ENCODE peak calls at places on chromosomes 12 and 14, in seven cellular contexts. One of them, this sample, is unnamed.

GRCh38 chr14:34297786-34298520 is 164.1 kb downstream of the SPTSSA start:
- DNase-seq in stomach: no peak
- DNase-seq in K562: no peak
- DNase-seq in esophagus squamous epithelium: no peak
- DNase-seq in right lobe of liver: no peak
- DNase-seq in body of pancreas: no peak
- DNase-seq in Peyer's patch: no peak
- DNase-seq in this sample: no peak

GRCh38 chr12:102438047-102438822 is 42.1 kb downstream of the IGF1 start:
- DNase-seq in stomach: no peak
- DNase-seq in body of pancreas: no peak
- DNase-seq in esophagus squamous epithelium: no peak
- DNase-seq in right lobe of liver: no peak
- DNase-seq in K562: no peak
- DNase-seq in Peyer's patch: no peak
- DNase-seq in this sample: no peak

GRCh38 chr14:23209651-23210423 is 26.4 kb upstream of the SLC7A8 start:
- DNase-seq in stomach: no peak
- DNase-seq in right lobe of liver: no peak
- DNase-seq in body of pancreas: no peak
- DNase-seq in esophagus squamous epithelium: no peak
- DNase-seq in K562: no peak
- DNase-seq in Peyer's patch: no peak
- DNase-seq in this sample: no peak

GRCh38 chr14:104967414-104968152 is 10.6 kb downstream of the AHNAK2 start:
- DNase-seq in K562: no peak
- DNase-seq in body of pancreas: no peak
- DNase-seq in Peyer's patch: no peak
- DNase-seq in esophagus squamous epithelium: no peak
- DNase-seq in stomach: peak; percentile 64
- DNase-seq in right lobe of liver: peak; percentile 42
- DNase-seq in this sample: peak; percentile 78

GRCh38 chr12:53561590-53561953 is 54.3 kb upstream of the NPFF start:
- DNase-seq in K562: no peak
- DNase-seq in esophagus squamous epithelium: no peak
- DNase-seq in body of pancreas: no peak
- DNase-seq in Peyer's patch: no peak
- DNase-seq in stomach: no peak
- DNase-seq in right lobe of liver: no peak
- DNase-seq in this sample: no peak

GRCh38 chr14:85527458-85527857 is 2.5 kb upstream of the FLRT2 start:
- DNase-seq in esophagus squamous epithelium: no peak
- DNase-seq in body of pancreas: no peak
- DNase-seq in K562: no peak
- DNase-seq in stomach: no peak
- DNase-seq in right lobe of liver: no peak
- DNase-seq in Peyer's patch: no peak
- DNase-seq in this sample: no peak

GRCh38 chr12:116797885-116798284 is 59.8 kb downstream of the RNFT2 start:
- DNase-seq in Peyer's patch: no peak
- DNase-seq in stomach: no peak
- DNase-seq in esophagus squamous epithelium: no peak
- DNase-seq in K562: no peak
- DNase-seq in body of pancreas: no peak
- DNase-seq in right lobe of liver: no peak
- DNase-seq in this sample: no peak

GRCh38 chr12:107929436-107929835 is 154.9 kb downstream of the ASCL4 start:
- DNase-seq in esophagus squamous epithelium: no peak
- DNase-seq in Peyer's patch: no peak
- DNase-seq in K562: peak; percentile 34
- DNase-seq in right lobe of liver: no peak
- DNase-seq in stomach: no peak
- DNase-seq in body of pancreas: no peak
- DNase-seq in this sample: no peak

GRCh38 chr12:105466901-105467598 is 136.6 kb downstream of the C12orf75 start:
- DNase-seq in right lobe of liver: no peak
- DNase-seq in esophagus squamous epithelium: no peak
- DNase-seq in body of pancreas: no peak
- DNase-seq in K562: no peak
- DNase-seq in Peyer's patch: no peak
- DNase-seq in stomach: no peak
- DNase-seq in this sample: no peak

GRCh38 chr12:50914872-50915484 is 37.4 kb upstream of the HIGD1C start:
- DNase-seq in Peyer's patch: no peak
- DNase-seq in stomach: no peak
- DNase-seq in esophagus squamous epithelium: no peak
- DNase-seq in body of pancreas: no peak
- DNase-seq in right lobe of liver: no peak
- DNase-seq in K562: no peak
- DNase-seq in this sample: no peak

GRCh38 chr14:29782041-29782440 is 145.6 kb downstream of the PRKD1 start:
- DNase-seq in esophagus squamous epithelium: no peak
- DNase-seq in K562: no peak
- DNase-seq in Peyer's patch: no peak
- DNase-seq in body of pancreas: no peak
- DNase-seq in right lobe of liver: no peak
- DNase-seq in stomach: no peak
- DNase-seq in this sample: no peak

GRCh38 chr14:74488788-74489397 is 4.2 kb downstream of the NPC2 start:
- DNase-seq in esophagus squamous epithelium: no peak
- DNase-seq in K562: no peak
- DNase-seq in body of pancreas: no peak
- DNase-seq in stomach: no peak
- DNase-seq in Peyer's patch: no peak
- DNase-seq in right lobe of liver: no peak
- DNase-seq in this sample: no peak

GRCh38 chr12:129657179-129657578 is 246.6 kb downstream of the TMEM132D start:
- DNase-seq in stomach: no peak
- DNase-seq in body of pancreas: no peak
- DNase-seq in right lobe of liver: no peak
- DNase-seq in esophagus squamous epithelium: no peak
- DNase-seq in Peyer's patch: no peak
- DNase-seq in K562: no peak
- DNase-seq in this sample: no peak

GRCh38 chr14:60616326-60617044 is 32.8 kb downstream of the SIX1 start:
- DNase-seq in esophagus squamous epithelium: no peak
- DNase-seq in right lobe of liver: no peak
- DNase-seq in stomach: no peak
- DNase-seq in K562: no peak
- DNase-seq in body of pancreas: no peak
- DNase-seq in Peyer's patch: no peak
- DNase-seq in this sample: no peak

GRCh38 chr12:108839890-108840230 is 17.5 kb downstream of the SSH1 start:
- DNase-seq in esophagus squamous epithelium: no peak
- DNase-seq in body of pancreas: no peak
- DNase-seq in K562: no peak
- DNase-seq in stomach: no peak
- DNase-seq in right lobe of liver: no peak
- DNase-seq in Peyer's patch: no peak
- DNase-seq in this sample: peak; percentile 68

GRCh38 chr12:88247241-88247643 is 105.1 kb downstream of the TMTC3 start:
- DNase-seq in K562: no peak
- DNase-seq in stomach: no peak
- DNase-seq in esophagus squamous epithelium: no peak
- DNase-seq in body of pancreas: no peak
- DNase-seq in Peyer's patch: no peak
- DNase-seq in right lobe of liver: no peak
- DNase-seq in this sample: no peak

GRCh38 chr14:59274991-59275391 is 86.5 kb downstream of the DAAM1 start:
- DNase-seq in esophagus squamous epithelium: no peak
- DNase-seq in Peyer's patch: peak; percentile 70
- DNase-seq in stomach: no peak
- DNase-seq in body of pancreas: no peak
- DNase-seq in right lobe of liver: no peak
- DNase-seq in K562: no peak
- DNase-seq in this sample: peak; percentile 67

GRCh38 chr12:69595689-69596088 is 10.4 kb downstream of the CCT2 start:
- DNase-seq in Peyer's patch: no peak
- DNase-seq in K562: no peak
- DNase-seq in right lobe of liver: no peak
- DNase-seq in stomach: no peak
- DNase-seq in body of pancreas: no peak
- DNase-seq in esophagus squamous epithelium: no peak
- DNase-seq in this sample: no peak

GRCh38 chr14:49944501-49944900 is 51.6 kb downstream of the ARF6 start:
- DNase-seq in K562: no peak
- DNase-seq in right lobe of liver: no peak
- DNase-seq in body of pancreas: no peak
- DNase-seq in Peyer's patch: no peak
- DNase-seq in stomach: no peak
- DNase-seq in esophagus squamous epithelium: no peak
- DNase-seq in this sample: no peak

DNA sequence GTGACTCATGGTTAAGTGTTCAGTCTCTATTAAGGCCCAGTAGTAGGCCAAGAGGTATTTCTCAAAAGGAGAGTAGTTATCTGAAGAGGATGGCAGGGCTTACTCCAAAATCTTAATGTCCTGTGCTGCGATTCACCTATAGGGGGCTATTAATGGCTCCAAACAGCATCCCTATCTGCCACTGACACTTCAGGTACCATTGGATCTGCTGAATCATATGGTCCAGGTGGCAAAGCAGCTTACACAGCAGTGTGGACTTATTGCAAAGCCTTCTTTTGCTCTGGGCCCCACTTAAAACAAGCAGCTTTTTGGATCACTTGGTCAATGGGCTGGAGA is 60.8 kb upstream of the ATP2B1 start:
- DNase-seq in K562: no peak
- DNase-seq in Peyer's patch: no peak
- DNase-seq in stomach: no peak
- DNase-seq in esophagus squamous epithelium: no peak
- DNase-seq in body of pancreas: no peak
- DNase-seq in right lobe of liver: no peak
- DNase-seq in this sample: no peak
- TF ChIP-seq CTCF in K562: no peak
- TF ChIP-seq CTCF in Peyer's patch: no peak
- TF ChIP-seq CTCF in stomach: no peak
- TF ChIP-seq CTCF in esophagus squamous epithelium: no peak
- TF ChIP-seq CTCF in body of pancreas: no peak
- TF ChIP-seq CTCF in right lobe of liver: no peak
- TF ChIP-seq CTCF in this sample: no peak

DNA sequence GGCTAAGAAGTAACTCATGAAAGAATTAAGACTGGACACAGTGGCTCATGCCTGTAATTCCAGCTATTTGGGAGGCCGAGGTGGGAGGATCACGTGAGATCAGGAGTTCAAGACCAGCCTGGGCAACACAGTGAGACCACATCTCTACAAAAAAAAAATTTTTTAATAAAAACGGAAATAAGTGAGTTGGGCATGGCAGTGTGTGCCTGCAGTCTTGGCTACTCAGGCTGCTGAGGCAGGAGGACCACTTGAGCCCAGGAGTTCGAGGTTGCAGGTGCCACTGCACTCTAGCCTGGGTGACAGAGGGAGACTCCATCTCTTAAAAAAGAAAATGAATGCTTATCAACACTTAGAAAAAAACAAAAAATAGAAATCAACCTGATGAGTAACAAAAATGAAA is 117.7 kb downstream of the CALM1 start:
- DNase-seq in K562: no peak
- DNase-seq in body of pancreas: no peak
- DNase-seq in esophagus squamous epithelium: no peak
- DNase-seq in stomach: no peak
- DNase-seq in Peyer's patch: no peak
- DNase-seq in right lobe of liver: no peak
- DNase-seq in this sample: no peak
- H3K4me1 ChIP-seq in K562: peaks cover 7% of the 10 kb centered on the region
- H3K4me1 ChIP-seq in body of pancreas: peaks cover 69% of the 10 kb centered on the region
- H3K4me1 ChIP-seq in esophagus squamous epithelium: peaks cover 45% of the 10 kb centered on the region
- H3K4me1 ChIP-seq in stomach: peaks cover 95% of the 10 kb centered on the region
- H3K4me1 ChIP-seq in Peyer's patch: peaks cover 6% of the 10 kb centered on the region
- H3K4me1 ChIP-seq in right lobe of liver: no peaks in the 10 kb centered on the region
- H3K4me1 ChIP-seq in this sample: peaks cover 14% of the 10 kb centered on the region

DNA sequence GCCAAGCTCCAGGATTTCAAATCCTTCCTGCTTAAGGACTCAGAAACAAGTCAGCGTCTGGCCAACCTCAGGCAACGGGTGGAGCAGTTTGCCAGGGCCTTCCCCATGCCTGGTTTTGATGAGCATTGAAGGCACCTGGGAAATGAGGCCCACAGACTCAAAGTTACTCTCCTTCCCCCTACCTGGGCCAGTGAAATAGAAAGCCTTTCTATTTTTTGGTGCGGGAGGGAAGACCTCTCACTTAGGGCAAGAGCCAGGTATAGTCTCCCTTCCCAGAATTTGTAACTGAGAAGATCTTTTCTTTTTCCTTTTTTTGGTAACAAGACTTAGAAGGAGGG is 4.7 kb downstream of the SHMT2 start:
- DNase-seq in K562: no peak
- DNase-seq in body of pancreas: no peak
- DNase-seq in Peyer's patch: no peak
- DNase-seq in esophagus squamous epithelium: no peak
- DNase-seq in stomach: no peak
- DNase-seq in right lobe of liver: no peak
- DNase-seq in this sample: no peak
- H3K4me3 ChIP-seq in K562: no peak overlapping the region
- H3K4me3 ChIP-seq in body of pancreas: no peak overlapping the region
- H3K4me3 ChIP-seq in Peyer's patch: no peak overlapping the region
- H3K4me3 ChIP-seq in esophagus squamous epithelium: no peak overlapping the region
- H3K4me3 ChIP-seq in stomach: no peak overlapping the region
- H3K4me3 ChIP-seq in right lobe of liver: no peak overlapping the region
- H3K4me3 ChIP-seq in this sample: no peak overlapping the region

GRCh38 chr12:25681580-25681979 is 128.5 kb upstream of the LMNTD1 start:
- DNase-seq in right lobe of liver: no peak
- DNase-seq in K562: no peak
- DNase-seq in stomach: no peak
- DNase-seq in body of pancreas: no peak
- DNase-seq in Peyer's patch: no peak
- DNase-seq in esophagus squamous epithelium: no peak
- DNase-seq in this sample: no peak

GRCh38 chr12:25675808-25676207 is 122.7 kb upstream of the LMNTD1 start:
- DNase-seq in body of pancreas: no peak
- DNase-seq in Peyer's patch: no peak
- DNase-seq in stomach: no peak
- DNase-seq in esophagus squamous epithelium: no peak
- DNase-seq in right lobe of liver: no peak
- DNase-seq in K562: no peak
- DNase-seq in this sample: no peak

GRCh38 chr12:25682421-25682820 is 129.3 kb upstream of the LMNTD1 start:
- DNase-seq in K562: no peak
- DNase-seq in esophagus squamous epithelium: no peak
- DNase-seq in right lobe of liver: no peak
- DNase-seq in Peyer's patch: no peak
- DNase-seq in stomach: no peak
- DNase-seq in body of pancreas: no peak
- DNase-seq in this sample: no peak

DNA sequence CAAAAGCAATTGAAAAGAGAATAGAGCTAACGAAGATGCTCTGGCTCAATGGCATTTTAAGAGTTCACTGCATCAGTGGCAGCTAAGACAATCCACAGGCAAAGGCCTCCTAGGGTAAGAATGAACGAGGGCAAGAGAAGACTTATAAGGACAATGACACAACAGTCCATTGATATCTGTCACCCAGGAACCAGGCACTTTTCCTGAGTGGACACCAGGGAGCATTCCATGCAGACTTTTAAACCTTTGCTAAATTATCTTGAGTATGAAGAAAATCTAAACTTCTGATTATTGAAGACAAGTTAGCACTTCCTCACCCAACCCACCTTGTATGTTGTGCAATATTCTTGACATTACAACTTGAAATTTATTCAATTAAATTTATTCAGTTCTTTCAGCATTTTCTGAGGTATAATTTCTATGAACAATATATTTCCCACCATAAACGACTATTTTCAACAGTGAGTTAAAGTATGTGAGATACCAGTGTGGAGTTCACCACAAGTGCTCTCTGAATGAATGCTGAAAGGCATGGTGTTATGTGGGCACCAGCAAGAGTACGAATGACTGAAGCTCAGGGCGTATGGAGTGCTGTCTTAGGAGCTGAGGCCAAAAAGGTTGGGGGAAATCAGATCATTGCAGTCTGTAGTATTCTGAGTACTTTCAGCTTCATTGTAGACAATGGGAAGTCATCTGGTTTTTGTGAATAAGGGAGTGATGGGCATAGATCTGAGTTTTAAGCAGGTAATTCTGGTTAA is 124.3 kb upstream of the LMNTD1 start:
- DNase-seq in body of pancreas: no peak
- DNase-seq in K562: no peak
- DNase-seq in stomach: no peak
- DNase-seq in esophagus squamous epithelium: no peak
- DNase-seq in Peyer's patch: no peak
- DNase-seq in right lobe of liver: no peak
- DNase-seq in this sample: no peak
- TF ChIP-seq CTCF in body of pancreas: no peak
- TF ChIP-seq CTCF in K562: peak; percentile 54
- TF ChIP-seq CTCF in stomach: no peak
- TF ChIP-seq CTCF in esophagus squamous epithelium: no peak
- TF ChIP-seq CTCF in Peyer's patch: no peak
- TF ChIP-seq CTCF in right lobe of liver: no peak
- TF ChIP-seq CTCF in this sample: peak; percentile 31